ENCODE peak calls at places on chromosomes 6 and 20, in four cellular contexts. N is body of pancreas, Y is SJSA1, L is heart left ventricle. P is an unnamed sample.
A peak's percentile ranks its signal among the peaks of the same experiment; 100 is the strongest.

GRCh38 chr6:140001851-140002301 is 627.4 kb upstream of the CITED2 start:
- DNase-seq in N (no peak), L (no peak), Y (no peak), P (no peak)

GRCh38 chr6:39803872-39804271 is 11.7 kb downstream of the DAAM2 start:
- DNase-seq in N (no peak), Y (no peak), L (no peak), P (no peak)

GRCh38 chr6:45812937-45813336 is 202.7 kb downstream of the CLIC5 start:
- DNase-seq in Y (no peak), N (no peak), L (peak; percentile 7), P (no peak)

GRCh38 chr20:54140486-54140885 is 33.3 kb downstream of the CYP24A1 start:
- DNase-seq in Y (no peak), N (no peak), L (no peak), P (no peak)

GRCh38 chr6:64908104-64908503 is 798.9 kb downstream of the EYS start:
- DNase-seq in Y (no peak), L (no peak), N (no peak), P (no peak)

GRCh38 chr6:109093732-109094131 is 914 bp downstream of the SESN1 start:
- DNase-seq in L (no peak), Y (no peak), N (no peak), P (no peak)

GRCh38 chr6:6908116-6908515 is 199.6 kb upstream of the RREB1 start:
- DNase-seq in N (no peak), L (no peak), Y (no peak), P (no peak)

GRCh38 chr20:59333928-59334327 is 33.5 kb downstream of the EDN3 start:
- DNase-seq in L (no peak), N (peak; percentile 29), Y (no peak), P (no peak)

GRCh38 chr6:105034470-105034869 is 77.6 kb downstream of the LIN28B start:
- DNase-seq in L (no peak), N (no peak), Y (no peak), P (no peak)

GRCh38 chr6:105035299-105035698 is 78.4 kb downstream of the LIN28B start:
- DNase-seq in N (no peak), L (no peak), Y (no peak), P (no peak)

GRCh38 chr6:105041880-105042279 is 85.0 kb downstream of the LIN28B start:
- DNase-seq in L (no peak), Y (no peak), N (no peak), P (no peak)

GRCh38 chr6:105036371-105036770 is 79.5 kb downstream of the LIN28B start:
- DNase-seq in Y (no peak), N (no peak), L (no peak), P (no peak)

GRCh38 chr6:105038259-105038658 is 81.4 kb downstream of the LIN28B start:
- DNase-seq in N (no peak), Y (no peak), L (no peak), P (no peak)
- H3K27ac ChIP-seq in N (no peak overlapping the region), Y (no peak overlapping the region), L (no peak overlapping the region), P (no peak overlapping the region)

GRCh38 chr6:52576392-52577021 is 353 bp downstream of the TRAM2 start:
- DNase-seq in L (peak; percentile 63), N (peak; percentile 66), Y (peak; percentile 94), P (peak; percentile 57)

GRCh38 chr6:52576054-52576391 is 837 bp downstream of the TRAM2 start:
- DNase-seq in L (no peak), N (no peak), Y (no peak), P (no peak)

GRCh38 chr6:52577778-52578473 is 1.1 kb upstream of the TRAM2 start:
- DNase-seq in Y (no peak), L (no peak), N (no peak), P (no peak)

GRCh38 chr6:52575490-52575868 is 1.4 kb downstream of the TRAM2 start:
- DNase-seq in Y (peak; percentile 49), L (no peak), N (no peak), P (no peak)

GRCh38 chr6:52577022-52577777 is at the start of gene TRAM2:
- DNase-seq in N (peak; percentile 85), Y (peak; percentile 90), L (peak; percentile 91), P (peak; percentile 86)
- H3K4me3 ChIP-seq in N (peak within 1 kb of the TSS; percentile 68), Y (peak within 1 kb of the TSS; percentile 89), L (peak within 1 kb of the TSS; percentile 50), P (peak within 1 kb of the TSS; percentile 97)

GRCh38 chr6:89048286-89048923 is 32.1 kb upstream of the PNRC1 start:
- DNase-seq in L (no peak), Y (no peak), N (no peak), P (no peak)
- H3K27ac ChIP-seq in L (no peak overlapping the region), Y (no peak overlapping the region), N (no peak overlapping the region), P (no peak overlapping the region)

DNA sequence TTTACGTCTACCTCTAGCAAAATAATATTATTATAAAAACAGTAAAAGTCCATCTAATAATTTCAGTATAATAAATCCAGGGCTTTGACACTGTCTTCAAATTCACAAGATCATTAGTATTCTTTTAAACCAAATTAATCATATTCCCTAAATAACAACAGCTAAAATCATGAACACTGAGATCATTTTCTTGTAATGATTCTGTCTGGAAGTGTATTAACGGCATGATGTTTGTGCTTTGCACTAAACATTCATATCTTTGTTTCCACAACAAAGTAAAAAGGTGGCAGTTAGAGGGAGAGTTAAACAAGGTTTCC is 18.8 kb downstream of the HIVEP2 start:
- DNase-seq in L (no peak), N (no peak), Y (no peak), P (no peak)
- H3K4me3 ChIP-seq in L (peak overlapping the region; percentile 56), N (peak overlapping the region; percentile 43), Y (peak overlapping the region; percentile 61), P (peak overlapping the region; percentile 66)

DNA sequence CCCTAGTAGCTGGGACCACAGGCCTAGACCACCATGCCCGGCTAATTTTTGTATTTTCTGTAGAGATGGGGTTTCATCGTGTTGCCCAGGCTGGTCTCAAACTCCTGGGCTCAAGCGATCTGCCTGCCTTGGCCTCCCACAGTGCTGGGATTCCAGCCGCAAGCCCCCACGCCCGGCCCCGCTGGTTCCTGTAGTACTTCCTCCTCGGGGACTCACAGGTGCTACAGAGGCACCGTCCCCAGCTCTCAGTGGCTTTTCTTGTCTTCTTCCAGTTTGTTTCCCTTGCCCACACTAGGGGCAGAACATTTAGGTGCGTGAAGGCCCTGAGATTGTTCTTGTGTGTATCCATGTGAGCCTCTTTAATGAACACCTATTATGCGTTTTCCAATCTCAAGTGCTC is 773 bp upstream of the ZBP1 start:
- DNase-seq in Y (no peak), N (no peak), L (no peak), P (no peak)
- H3K27ac ChIP-seq in Y (no peak overlapping the region), N (no peak overlapping the region), L (no peak overlapping the region), P (no peak overlapping the region)

GRCh38 chr20:3038454-3038853 is 5.0 kb upstream of the GNRH2 start:
- DNase-seq in L (no peak), N (no peak), Y (no peak), P (no peak)

GRCh38 chr20:3040086-3040485 is 3.3 kb upstream of the GNRH2 start:
- DNase-seq in L (no peak), Y (no peak), N (no peak), P (no peak)

GRCh38 chr20:3041818-3042504 is 1.5 kb upstream of the GNRH2 start:
- DNase-seq in N (peak; percentile 52), L (no peak), Y (no peak), P (no peak)

GRCh38 chr20:3037654-3038053 is 5.8 kb upstream of the GNRH2 start:
- DNase-seq in L (no peak), Y (no peak), N (no peak), P (no peak)

DNA sequence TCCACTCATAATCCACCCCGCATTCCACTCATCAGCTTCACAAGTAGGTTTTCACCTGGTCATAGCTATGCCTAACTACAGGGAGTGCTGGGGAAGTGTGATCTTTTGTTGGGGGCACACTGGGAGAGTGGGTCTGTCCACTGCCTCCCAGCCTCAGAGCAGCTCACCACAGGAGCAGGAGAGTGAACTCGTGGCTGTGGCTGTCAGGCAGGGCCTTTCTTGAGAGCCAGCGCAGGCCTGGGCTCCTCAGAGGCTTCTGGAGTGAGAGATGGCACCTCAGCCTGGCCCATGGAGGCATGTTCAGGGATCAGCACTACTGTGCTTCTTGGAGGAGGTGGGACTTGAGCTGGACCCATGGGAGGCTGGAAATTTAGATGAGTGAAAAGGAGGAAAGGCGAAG is 4.0 kb upstream of the GNRH2 start:
- DNase-seq in L (no peak), Y (no peak), N (no peak), P (no peak)
- H3K4me3 ChIP-seq in L (no peak overlapping the region), Y (no peak overlapping the region), N (no peak overlapping the region), P (no peak overlapping the region)

GRCh38 chr6:89707766-89708165 is 69.2 kb upstream of the LYRM2 start:
- DNase-seq in N (no peak), L (no peak), Y (no peak), P (no peak)
- H3K27ac ChIP-seq in N (no peak overlapping the region), L (no peak overlapping the region), Y (no peak overlapping the region), P (no peak overlapping the region)

GRCh38 chr20:36628076-36628475 is 17.9 kb downstream of the SLA2 start:
- DNase-seq in N (no peak), L (no peak), Y (no peak), P (no peak)
- H3K4me3 ChIP-seq in N (no peak overlapping the region), L (no peak overlapping the region), Y (no peak overlapping the region), P (no peak overlapping the region)

GRCh38 chr6:167845856-167846255 is 19.1 kb downstream of the AFDN start:
- DNase-seq in Y (no peak), L (no peak), N (no peak), P (no peak)
- H3K27ac ChIP-seq in Y (no peak overlapping the region), L (no peak overlapping the region), N (no peak overlapping the region), P (no peak overlapping the region)